ENCODE peak calls at places on chromosomes 4 and X, in nine cellular contexts. T is left colon; K is activated CD8-positive, alpha-beta T cell treated with anti-CD3 and anti-CD28 coated beads for 36 hours; L is Calu3; S is caudate nucleus; C is skeletal muscle cell; J is NCI-H1694; U is naive thymus-derived CD8-positive, alpha-beta T cell; M is brain pericyte. R is an unnamed sample.
A peak's percentile ranks its signal among the peaks of the same experiment; 100 is the strongest.

GRCh38 chr4:189294570-189294969 is 646.1 kb upstream of the FRG1 start:
- DNase-seq in M (no peak), L (no peak), S (no peak), C (no peak), U (no peak), T (no peak), J (no peak), K (no peak), R (no peak)

GRCh38 chr4:125486354-125486753 is 171.6 kb downstream of the FAT4 start:
- DNase-seq in S (no peak), U (no peak), T (no peak), J (peak; percentile 2), C (no peak), M (no peak), L (no peak), K (no peak), R (no peak)

GRCh38 chr4:114027596-114027995 is 48.1 kb upstream of the ARSJ start:
- DNase-seq in T (no peak), K (no peak), S (no peak), U (no peak), M (no peak), L (no peak), J (no peak), C (no peak), R (no peak)

GRCh38 chr4:123811763-123812390 is 415.3 kb downstream of the SPRY1 start:
- DNase-seq in T (no peak), C (no peak), J (no peak), L (no peak), K (no peak), U (no peak), M (no peak), S (no peak), R (no peak)

GRCh38 chr4:139817657-139818452 is 152.2 kb downstream of the MGST2 start:
- DNase-seq in K (no peak), M (no peak), S (no peak), U (no peak), L (no peak), T (peak; percentile 30), C (no peak), J (no peak), R (no peak)

GRCh38 chr4:24568425-24568824 is 15.9 kb downstream of the DHX15 start:
- DNase-seq in T (no peak), M (no peak), S (no peak), U (no peak), C (no peak), K (no peak), J (no peak), L (no peak), R (no peak)

GRCh38 chrX:128518508-128518907 is 466.3 kb upstream of the ACTRT1 start:
- DNase-seq in C (no peak), K (no peak), U (no peak), S (no peak), T (no peak), M (no peak), L (no peak), J (no peak), R (no peak)

GRCh38 chrX:68365356-68365755 is 67.9 kb downstream of the OPHN1 start:
- DNase-seq in T (no peak), C (peak; percentile 25), S (no peak), U (no peak), L (no peak), J (peak; percentile 44), K (no peak), M (no peak), R (no peak)

GRCh38 chrX:11269006-11269405 is 24.2 kb upstream of the AMELX start:
- DNase-seq in T (no peak), M (no peak), S (no peak), C (no peak), K (no peak), J (no peak), L (no peak), U (no peak), R (no peak)

GRCh38 chr4:88674989-88675388 is 22.6 kb downstream of the NAP1L5 start:
- DNase-seq in L (no peak), M (no peak), T (no peak), K (no peak), S (no peak), C (no peak), U (no peak), J (no peak), R (no peak)

GRCh38 chr4:79597266-79597665 is 189.2 kb upstream of the GK2 start:
- DNase-seq in S (no peak), U (no peak), M (no peak), J (peak; percentile 9), C (peak; percentile 39), K (no peak), T (no peak), L (no peak), R (no peak)

GRCh38 chr4:54228064-54228527 is 997 bp upstream of the PDGFRA start:
- DNase-seq in K (peak; percentile 74), U (no peak), S (peak; percentile 42), C (no peak), T (no peak), L (peak; percentile 73), M (no peak), J (peak; percentile 14), R (peak; percentile 73)

GRCh38 chrX:13013353-13014110 is 30.9 kb downstream of the FAM9C start:
- DNase-seq in U (peak; percentile 26), L (no peak), K (no peak), C (no peak), S (no peak), T (peak; percentile 57), J (no peak), M (no peak), R (peak; percentile 38)

GRCh38 chrX:112211459-112211858 is 128.9 kb upstream of the TRPC5 start:
- DNase-seq in T (no peak), S (no peak), M (no peak), C (no peak), J (no peak), U (no peak), L (no peak), K (peak; percentile 2), R (no peak)

GRCh38 chrX:107678957-107679740 is 50.8 kb downstream of the PRPS1 start:
- DNase-seq in U (peak; percentile 80), C (peak; percentile 88), L (no peak), J (no peak), S (no peak), T (peak; percentile 76), K (peak; percentile 86), M (no peak), R (no peak)

GRCh38 chr4:6504900-6505496 is 32.6 kb upstream of the PPP2R2C start:
- DNase-seq in T (no peak), L (no peak), M (no peak), S (no peak), J (no peak), K (no peak), U (no peak), C (no peak), R (no peak)

GRCh38 chrX:44651347-44651746 is 108.7 kb upstream of the FUNDC1 start:
- DNase-seq in M (no peak), S (no peak), K (no peak), J (peak; percentile 9), T (no peak), C (no peak), L (peak; percentile 4), U (no peak), R (no peak)

GRCh38 chr4:23819041-23819511 is 70.8 kb downstream of the PPARGC1A start:
- DNase-seq in U (no peak), T (no peak), S (no peak), C (no peak), J (no peak), L (no peak), K (no peak), M (no peak), R (no peak)

GRCh38 chr4:180436366-180436765 is 1806.8 kb upstream of the TENM3 start:
- DNase-seq in L (no peak), C (no peak), M (no peak), J (no peak), T (no peak), K (no peak), S (no peak), U (no peak), R (no peak)

GRCh38 chr4:184462724-184463123 is 11.6 kb downstream of the IRF2 start:
- DNase-seq in T (no peak), M (no peak), L (no peak), J (no peak), S (no peak), K (no peak), C (no peak), U (no peak), R (no peak)

GRCh38 chrX:69307736-69308135 is 142.5 kb upstream of the PJA1 start:
- DNase-seq in T (no peak), L (no peak), J (no peak), M (no peak), U (no peak), K (no peak), S (no peak), C (no peak), R (no peak)

GRCh38 chr4:8939160-8939855 is 67.7 kb upstream of the HMX1 start:
- DNase-seq in S (no peak), K (no peak), J (no peak), M (no peak), L (no peak), U (no peak), C (no peak), T (no peak), R (no peak)

GRCh38 chr4:24643774-24644520 is 59.6 kb upstream of the DHX15 start:
- DNase-seq in K (no peak), T (no peak), L (no peak), J (no peak), C (no peak), S (no peak), M (no peak), U (no peak), R (no peak)

GRCh38 chr4:79678472-79679202 is 270.6 kb upstream of the GK2 start:
- DNase-seq in M (no peak), S (no peak), U (no peak), T (no peak), J (no peak), C (no peak), L (no peak), K (no peak), R (no peak)

GRCh38 chr4:108143515-108143914 is 25.2 kb downstream of the LEF1 start:
- DNase-seq in C (no peak), K (peak; percentile 53), S (no peak), T (no peak), U (no peak), J (no peak), M (no peak), L (no peak), R (no peak)

GRCh38 chr4:176838611-176839411 is 46.1 kb upstream of the VEGFC start:
- DNase-seq in T (no peak), J (no peak), M (no peak), L (no peak), C (peak; percentile 87), S (no peak), U (no peak), K (no peak), R (no peak)

GRCh38 chrX:40749874-40750273 is 14.5 kb upstream of the MED14 start:
- DNase-seq in T (no peak), U (no peak), J (no peak), S (no peak), L (no peak), M (no peak), K (no peak), C (no peak), R (no peak)

GRCh38 chr4:133147365-133147821 is 1.7 kb upstream of the PCDH10 start:
- DNase-seq in S (no peak), T (no peak), L (no peak), C (no peak), J (no peak), U (no peak), K (no peak), M (no peak), R (no peak)

GRCh38 chr4:134200811-134201215 is 776 bp downstream of the PABPC4L start:
- DNase-seq in U (no peak), C (no peak), S (no peak), K (no peak), L (no peak), T (no peak), M (no peak), J (no peak), R (no peak)

GRCh38 chr4:99762728-99763127 is 53.9 kb upstream of the DAPP1 start:
- DNase-seq in T (no peak), K (no peak), J (no peak), L (no peak), S (no peak), M (no peak), U (no peak), C (no peak), R (no peak)

GRCh38 chr4:89868999-89869589 is 25.6 kb upstream of the MMRN1 start:
- DNase-seq in U (no peak), S (no peak), T (no peak), C (no peak), K (no peak), L (no peak), M (no peak), J (no peak), R (no peak)